ENCODE peak calls at places on chromosomes 6 and 20, in six cellular contexts. F, H, E, V, U and D are unnamed samples.

GRCh38 chr6:33206027-33206863 is 1.8 kb downstream of the HSD17B8 start:
- DNase-seq in U (peak; percentile 55), F (no peak), H (no peak), E (no peak), V (no peak), D (no peak)

GRCh38 chr20:63957004-63957689 is 931 bp upstream of the UCKL1 start:
- DNase-seq in U (peak; percentile 85), E (peak; percentile 61), V (peak; percentile 61), H (peak; percentile 91), F (no peak), D (peak; percentile 87)

GRCh38 chr6:111550953-111551352 is 54.7 kb downstream of the TRAF3IP2 start:
- DNase-seq in E (no peak), V (no peak), U (no peak), F (no peak), H (no peak), D (no peak)

GRCh38 chr20:54221383-54221782 is 13.5 kb downstream of the PFDN4 start:
- DNase-seq in F (no peak), U (no peak), H (no peak), V (no peak), E (no peak), D (no peak)

GRCh38 chr6:90413867-90414266 is 117.2 kb upstream of the BACH2 start:
- DNase-seq in V (peak; percentile 28), U (peak; percentile 26), F (peak; percentile 82), H (peak; percentile 79), E (peak; percentile 65), D (no peak)

GRCh38 chr6:168648730-168649129 is 207.7 kb downstream of the SMOC2 start:
- DNase-seq in U (no peak), E (no peak), F (no peak), H (no peak), V (no peak), D (no peak)

GRCh38 chr6:27081931-27082330 is 165.6 kb upstream of the PRSS16 start:
- DNase-seq in F (no peak), E (no peak), V (no peak), H (no peak), U (no peak), D (no peak)

GRCh38 chr6:109623288-109623687 is 67.7 kb downstream of the AK9 start:
- DNase-seq in H (no peak), F (no peak), V (no peak), E (no peak), U (peak; percentile 2), D (no peak)

GRCh38 chr6:3304500-3305215 is 45.9 kb downstream of the PSMG4 start:
- DNase-seq in F (no peak), V (no peak), E (no peak), U (no peak), H (no peak), D (no peak)

GRCh38 chr6:132096245-132096644 is 145.1 kb upstream of the CCN2 start:
- DNase-seq in F (no peak), U (peak; percentile 29), V (no peak), E (no peak), H (no peak), D (no peak)

GRCh38 chr6:78611886-78612480 is 255.4 kb upstream of the IRAK1BP1 start:
- DNase-seq in F (no peak), V (no peak), H (no peak), E (no peak), U (peak; percentile 57), D (no peak)